ENCODE peak calls at places on chromosomes 1 and 21, in four cellular contexts. T is neuronal stem cell, Y is IMR-90, P is H9. X is an unnamed sample.

GRCh38 chr1:67937651-67938050 is 104.4 kb upstream of the GNG12 start:
- DNase-seq in Y (peak; percentile 73), T (no peak), P (no peak), X (no peak)

GRCh38 chr1:163090321-163090945 is 21.3 kb downstream of the RGS4 start:
- DNase-seq in T (no peak), P (no peak), Y (peak; percentile 84), X (no peak)

GRCh38 chr1:228265167-228265566 is 57.3 kb downstream of the OBSCN start:
- DNase-seq in Y (peak; percentile 33), P (no peak), T (no peak), X (no peak)

GRCh38 chr1:154419620-154420020 is 14.5 kb downstream of the IL6R start:
- DNase-seq in P (no peak), Y (peak; percentile 95), T (no peak), X (no peak)

GRCh38 chr21:37257526-37257966 is 9.6 kb downstream of the VPS26C start:
- DNase-seq in Y (peak; percentile 24), P (no peak), T (no peak), X (no peak)

GRCh38 chr1:6996371-6996770 is 211.1 kb downstream of the CAMTA1 start:
- DNase-seq in P (no peak), Y (no peak), T (no peak), X (no peak)

GRCh38 chr1:193085263-193085662 is 20.0 kb downstream of the GLRX2 start:
- DNase-seq in Y (no peak), P (no peak), T (no peak), X (no peak)

GRCh38 chr1:39098569-39099250 is 72.6 kb downstream of the NDUFS5 start:
- DNase-seq in P (peak; percentile 94), Y (peak; percentile 92), T (peak; percentile 95), X (peak; percentile 99)

GRCh38 chr1:9384751-9385245 is 92.1 kb downstream of the SPSB1 start:
- DNase-seq in Y (no peak), P (no peak), T (no peak), X (no peak)

GRCh38 chr1:172466795-172467407 is 23.0 kb upstream of the PIGC start:
- DNase-seq in P (no peak), Y (no peak), T (no peak), X (no peak)

GRCh38 chr1:221394011-221394544 is 347.8 kb downstream of the DUSP10 start:
- DNase-seq in T (no peak), Y (peak; percentile 81), P (no peak), X (no peak)

GRCh38 chr1:203665986-203666385 is 39.4 kb downstream of the ATP2B4 start:
- DNase-seq in P (no peak), Y (peak; percentile 46), T (no peak), X (no peak)

GRCh38 chr1:31216016-31216415 is 23.7 kb downstream of the NKAIN1 start:
- DNase-seq in Y (peak; percentile 17), P (peak; percentile 59), T (no peak), X (peak; percentile 63)

GRCh38 chr1:145990249-145991097 is 5.9 kb downstream of the TXNIP start:
- DNase-seq in P (no peak), Y (no peak), T (no peak), X (peak; percentile 67)

GRCh38 chr1:174692313-174692712 is 244.5 kb downstream of the GPR52 start:
- DNase-seq in T (no peak), Y (peak; percentile 68), P (no peak), X (peak; percentile 60)

GRCh38 chr21:33019516-33019884 is 6.2 kb upstream of the OLIG2 start:
- DNase-seq in T (no peak), P (no peak), Y (no peak), X (no peak)

GRCh38 chr1:28580706-28581530 is 11.1 kb upstream of the RAB42 start:
- DNase-seq in T (peak; percentile 53), P (no peak), Y (peak; percentile 56), X (peak; percentile 75)

GRCh38 chr1:227437495-227438008 is 119.3 kb upstream of the CDC42BPA start:
- DNase-seq in T (no peak), Y (peak; percentile 68), P (no peak), X (peak; percentile 70)

GRCh38 chr1:26083246-26083645 is 15.8 kb upstream of the TRIM63 start:
- DNase-seq in Y (peak; percentile 46), T (no peak), P (no peak), X (no peak)

GRCh38 chr1:26079178-26079563 is 11.7 kb upstream of the TRIM63 start:
- DNase-seq in Y (no peak), T (no peak), P (no peak), X (no peak)

GRCh38 chr1:26079960-26080814 is 12.8 kb upstream of the TRIM63 start:
- DNase-seq in Y (no peak), T (no peak), P (no peak), X (no peak)

GRCh38 chr1:26082020-26082350 is 14.6 kb upstream of the TRIM63 start:
- DNase-seq in P (no peak), Y (no peak), T (no peak), X (no peak)

GRCh38 chr1:26081267-26082019 is 14.0 kb upstream of the TRIM63 start:
- DNase-seq in P (no peak), T (no peak), Y (no peak), X (no peak)
- H2AK5ac ChIP-seq in P (no peak overlapping the region), T (no peak overlapping the region), Y (no peak overlapping the region), X (no peak overlapping the region)

GRCh38 chr1:16088351-16088911 is 15.0 kb upstream of the FAM131C start:
- DNase-seq in T (no peak), Y (no peak), P (no peak), X (no peak)

GRCh38 chr1:16088996-16089395 is 15.5 kb upstream of the FAM131C start:
- DNase-seq in T (no peak), P (peak; percentile 33), Y (peak; percentile 86), X (no peak)

GRCh38 chr1:16085521-16085920 is 12.1 kb upstream of the FAM131C start:
- DNase-seq in Y (no peak), P (no peak), T (no peak), X (no peak)

GRCh38 chr1:16090076-16090826 is 16.8 kb upstream of the FAM131C start:
- DNase-seq in Y (no peak), P (no peak), T (no peak), X (no peak)

DNA sequence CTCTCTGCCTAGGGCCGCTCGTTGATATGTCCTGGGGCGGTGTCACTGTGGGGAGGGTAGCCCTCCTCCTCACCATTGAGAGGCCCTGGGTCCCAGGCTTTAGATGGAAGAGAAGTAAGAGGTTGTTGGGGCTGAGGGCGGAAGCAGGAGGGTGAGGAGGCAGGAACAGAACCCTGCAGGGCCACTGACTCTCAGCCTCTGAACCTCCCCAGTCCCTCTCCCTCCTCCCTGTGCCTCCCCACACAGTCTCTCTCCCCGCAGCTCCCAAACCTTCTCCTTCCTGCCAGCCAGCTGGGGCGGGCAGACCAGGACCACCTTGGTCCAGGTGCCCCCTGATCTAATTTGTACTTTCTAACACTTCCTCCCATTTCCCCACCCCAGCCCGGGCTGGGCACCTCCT is 14.3 kb upstream of the FAM131C start:
- DNase-seq in T (no peak), Y (no peak), P (peak; percentile 27), X (no peak)
- H2AK5ac ChIP-seq in T (peak overlapping the region; percentile 99), Y (no peak overlapping the region), P (no peak overlapping the region), X (peak overlapping the region; percentile 9)

GRCh38 chr1:16078925-16079656 is 5.6 kb upstream of the FAM131C start:
- DNase-seq in Y (peak; percentile 60), T (peak; percentile 66), P (peak; percentile 88), X (peak; percentile 84)
- H2AK5ac ChIP-seq in Y (peak overlapping the region; percentile 36), T (peak overlapping the region; percentile 12), P (no peak overlapping the region), X (no peak overlapping the region)

GRCh38 chr1:27364696-27365371 is 1.9 kb downstream of the MAP3K6 start:
- DNase-seq in T (no peak), P (no peak), Y (no peak), X (no peak)
- H2AK5ac ChIP-seq in T (peak overlapping the region; percentile 77), P (no peak overlapping the region), Y (peak overlapping the region; percentile 91), X (peak overlapping the region; percentile 23)